ENCODE peak calls at places on chromosome 21, in four cellular contexts. J is mesenchymal stem cell, I is mesendoderm, W is H1. H is an unnamed sample.

GRCh38 chr21:29481641-29482040 is 182.9 kb downstream of the BACH1 start:
- DNase-seq in J (peak), I (no peak), W (no peak), H (no peak)

GRCh38 chr21:46039891-46040660 is 57.8 kb upstream of the COL6A2 start:
- DNase-seq in J (no peak), I (no peak), W (no peak), H (no peak)

GRCh38 chr21:36069713-36070573 is at the start of gene CBR1:
- DNase-seq in J (peak), I (peak), W (peak), H (peak)

GRCh38 chr21:19268634-19269138 is 865.1 kb upstream of the TMPRSS15 start:
- DNase-seq in J (no peak), I (no peak), W (no peak), H (no peak)

GRCh38 chr21:22393324-22393723 is 1395.1 kb downstream of the NCAM2 start:
- DNase-seq in J (no peak), I (no peak), W (no peak), H (no peak)

GRCh38 chr21:27837933-27838332 is 871.0 kb upstream of the ADAMTS5 start:
- DNase-seq in J (no peak), I (no peak), W (no peak), H (no peak)

GRCh38 chr21:31218830-31219608 is 125.0 kb downstream of the TIAM1 start:
- DNase-seq in J (no peak), I (peak), W (no peak), H (no peak)

GRCh38 chr21:36115138-36115710 is 19.7 kb upstream of the CBR3 start:
- DNase-seq in J (no peak), I (no peak), W (no peak), H (no peak)

GRCh38 chr21:31293986-31294385 is 50.1 kb downstream of the TIAM1 start:
- DNase-seq in J (peak), I (peak), W (no peak), H (no peak)

GRCh38 chr21:38269567-38269917 is 12.8 kb downstream of the KCNJ15 start:
- DNase-seq in J (peak), I (no peak), W (no peak), H (no peak)

GRCh38 chr21:28136687-28137086 is 856.0 kb downstream of the LTN1 start:
- DNase-seq in J (no peak), I (no peak), W (no peak), H (no peak)

GRCh38 chr21:33659550-33659949 is 17.2 kb downstream of the ITSN1 start:
- DNase-seq in J (no peak), I (no peak), W (no peak), H (no peak)

GRCh38 chr21:39175154-39175553 is 8.1 kb downstream of the PSMG1 start:
- DNase-seq in J (peak), I (no peak), W (no peak), H (no peak)

GRCh38 chr21:37845535-37845934 is 70.7 kb downstream of the KCNJ6 start:
- DNase-seq in J (no peak), I (no peak), W (no peak), H (no peak)

GRCh38 chr21:15140321-15141019 is 75.7 kb upstream of the NRIP1 start:
- DNase-seq in J (no peak), I (no peak), W (no peak), H (no peak)

GRCh38 chr21:24150753-24151152 is 1456.5 kb downstream of the MRPL39 start:
- DNase-seq in J (no peak), I (no peak), W (no peak), H (no peak)

GRCh38 chr21:41801256-41801655 is 34.4 kb upstream of the RIPK4 start:
- DNase-seq in J (peak), I (no peak), W (no peak), H (no peak)

DNA sequence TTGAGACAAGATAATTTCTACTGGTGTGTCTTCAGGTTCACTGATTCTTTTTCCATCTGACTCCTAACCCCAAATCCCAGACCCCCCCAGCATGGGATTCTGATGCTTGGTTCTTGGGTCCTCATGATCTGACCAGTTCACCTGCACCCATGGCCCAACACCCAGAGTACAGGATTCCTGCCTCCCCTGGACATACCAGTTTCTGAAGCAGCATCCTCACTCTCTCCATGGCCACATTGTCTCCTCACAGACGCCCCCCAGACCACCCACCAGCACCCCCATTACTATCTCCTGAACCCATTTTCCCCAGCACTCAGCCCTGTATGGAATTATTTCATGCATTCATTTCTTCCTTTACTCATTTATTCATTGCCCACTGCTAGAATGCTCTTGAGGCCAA is 864 bp upstream of the KRTAP12-3 start:
- DNase-seq in J (no peak), I (no peak), W (no peak), H (no peak)
- H3K4me2 ChIP-seq in J (no peak), I (no peak), W (no peak), H (no peak)

DNA sequence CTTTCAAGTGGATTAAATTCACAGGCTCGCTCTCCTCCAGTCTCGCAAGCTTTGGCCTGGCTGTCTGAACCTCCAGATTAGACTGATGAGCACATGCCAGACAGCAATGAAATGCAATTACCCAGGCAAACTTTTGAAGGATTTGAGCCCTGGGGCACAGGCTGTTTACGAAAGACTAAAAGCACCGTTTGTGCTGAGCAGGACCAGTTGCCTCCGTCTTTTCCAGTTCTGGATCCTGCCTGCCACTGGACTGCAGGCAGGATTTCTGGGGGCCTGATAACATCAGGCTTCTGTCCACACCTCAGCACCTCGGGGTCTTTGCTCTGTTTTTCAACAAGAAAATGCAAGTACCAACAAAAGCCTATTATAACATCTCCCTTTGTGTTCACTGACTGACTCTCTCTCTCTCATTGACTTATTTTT is 145.7 kb downstream of the CLIC6 start:
- DNase-seq in J (no peak), I (no peak), W (no peak), H (no peak)
- H3K4me2 ChIP-seq in J (no peak), I (no peak), W (no peak), H (peak)

GRCh38 chr21:26112127-26112742 is 58.3 kb downstream of the APP start:
- DNase-seq in J (no peak), I (no peak), W (no peak), H (no peak)
- H3K4me2 ChIP-seq in J (no peak), I (no peak), W (no peak), H (no peak)

GRCh38 chr21:32412998-32413504 is 545 bp downstream of the EVA1C start:
- DNase-seq in J (no peak), I (no peak), W (no peak), H (no peak)
- H3K4me2 ChIP-seq in J (peak), I (peak), W (peak), H (peak)

GRCh38 chr21:43657355-43658093 is 1.8 kb downstream of the HSF2BP start:
- DNase-seq in J (no peak), I (no peak), W (no peak), H (no peak)
- H3K4me2 ChIP-seq in J (no peak), I (no peak), W (no peak), H (no peak)